ENCODE peak calls at places on chromosomes 5 and 9, in nine cellular contexts. Q, Z, G, X, O, I, L, F and P are unnamed samples.

GRCh38 chr5:129904667-129905466 is 602 bp downstream of the CHSY3 start:
- DNase-seq in L (peak; percentile 50), G (peak; percentile 23), F (peak; percentile 53), O (peak; percentile 52), I (no peak), X (peak; percentile 40), Z (peak; percentile 45), Q (no peak), P (peak; percentile 36)

GRCh38 chr5:124841829-124842712 is 95.6 kb upstream of the ZNF608 start:
- DNase-seq in L (no peak), O (no peak), Q (no peak), Z (no peak), G (no peak), F (peak; percentile 31), X (no peak), I (no peak), P (no peak)

GRCh38 chr5:95859327-95860060 is 37.0 kb upstream of the GLRX start:
- DNase-seq in L (no peak), X (no peak), O (no peak), F (no peak), G (no peak), Z (no peak), I (no peak), Q (no peak), P (no peak)

GRCh38 chr5:10567781-10568321 is 4.0 kb downstream of the ANKRD33B start:
- DNase-seq in G (no peak), X (no peak), L (no peak), Z (no peak), Q (no peak), O (no peak), I (no peak), F (no peak), P (no peak)

GRCh38 chr5:6732634-6733410 is 19.6 kb downstream of the TENT4A start:
- DNase-seq in I (no peak), Q (no peak), Z (no peak), G (no peak), L (no peak), X (peak; percentile 46), F (peak; percentile 69), O (no peak), P (no peak)

GRCh38 chr5:149470942-149471341 is 80.3 kb downstream of the CSNK1A1 start:
- DNase-seq in F (no peak), X (no peak), G (no peak), Z (no peak), Q (no peak), I (no peak), O (no peak), L (no peak), P (no peak)

GRCh38 chr5:54480296-54480695 is 24.8 kb downstream of the HSPB3 start:
- DNase-seq in F (no peak), X (no peak), G (no peak), L (no peak), O (no peak), Q (no peak), Z (no peak), I (no peak), P (no peak)

GRCh38 chr9:91693226-91693625 is 256.8 kb downstream of the ROR2 start:
- DNase-seq in X (no peak), Q (no peak), L (no peak), F (no peak), O (no peak), G (no peak), I (no peak), Z (no peak), P (no peak)

GRCh38 chr5:134005415-134006118 is 792 bp upstream of the VDAC1 start:
- DNase-seq in G (peak; percentile 52), O (peak; percentile 65), Z (peak; percentile 76), F (peak; percentile 68), L (no peak), Q (no peak), I (no peak), X (peak; percentile 70), P (peak; percentile 67)

GRCh38 chr5:181159286-181160143 is 12.1 kb downstream of the OR2V2 start:
- DNase-seq in Z (peak; percentile 83), L (peak; percentile 94), Q (peak; percentile 93), F (peak; percentile 91), O (peak; percentile 87), G (peak; percentile 92), X (peak; percentile 73), I (peak; percentile 83), P (peak; percentile 86)

GRCh38 chr5:58262226-58262625 is 197.7 kb downstream of the PLK2 start:
- DNase-seq in L (no peak), Q (no peak), F (no peak), G (no peak), I (no peak), X (no peak), O (no peak), Z (no peak), P (no peak)